ENCODE peak calls at places on chromosomes 2 and 18, in nine cellular contexts. J is astrocyte of the spinal cord, M is MCF 10A, B is adrenal gland, A is RWPE2, O is tibial artery, I is psoas muscle, C is nephron progenitor cell, G is right atrium auricular region. P is an unnamed sample.
A peak's percentile ranks its signal among the peaks of the same experiment; 100 is the strongest.

GRCh38 chr2:235398321-235398720 is 95.5 kb upstream of the AGAP1 start:
- DNase-seq in G (no peak), I (no peak), C (no peak), A (no peak), B (no peak), J (no peak), O (no peak), M (no peak), P (no peak)

GRCh38 chr18:6746386-6746960 is 17.0 kb downstream of the ARHGAP28 start:
- DNase-seq in G (no peak), I (no peak), J (peak; percentile 71), A (no peak), C (no peak), O (no peak), B (no peak), M (peak; percentile 14), P (no peak)

GRCh38 chr18:28735731-28736130 is 558.8 kb upstream of the CDH2 start:
- DNase-seq in J (peak; percentile 88), C (no peak), O (no peak), G (no peak), A (no peak), B (no peak), I (no peak), M (peak; percentile 67), P (no peak)

GRCh38 chr2:1730047-1730937 is 14.0 kb downstream of the PXDN start:
- DNase-seq in C (no peak), I (peak; percentile 25), G (peak; percentile 59), O (peak; percentile 19), M (peak; percentile 70), J (peak; percentile 92), A (no peak), B (no peak), P (no peak)

GRCh38 chr2:104867351-104868080 is 13.6 kb downstream of the POU3F3 start:
- DNase-seq in M (no peak), B (no peak), J (peak; percentile 32), O (no peak), C (peak; percentile 36), G (no peak), A (no peak), I (no peak), P (no peak)

GRCh38 chr18:1133541-1133940 is 228.9 kb downstream of the ADCYAP1 start:
- DNase-seq in O (no peak), B (no peak), G (no peak), A (no peak), M (no peak), J (no peak), I (no peak), C (no peak), P (no peak)

GRCh38 chr2:120486946-120487345 is 141.0 kb downstream of the INHBB start:
- DNase-seq in I (peak; percentile 43), O (no peak), A (no peak), C (no peak), M (peak; percentile 31), B (peak; percentile 55), G (no peak), J (peak; percentile 19), P (no peak)

GRCh38 chr2:150259746-150260145 is 227.7 kb downstream of the RND3 start:
- DNase-seq in O (no peak), A (no peak), I (no peak), C (no peak), B (no peak), G (no peak), J (peak; percentile 66), M (no peak), P (no peak)

GRCh38 chr18:48412339-48412929 is 3.3 kb upstream of the ZBTB7C start:
- DNase-seq in B (peak; percentile 55), J (no peak), M (peak; percentile 59), I (no peak), C (peak; percentile 44), O (no peak), G (no peak), A (no peak), P (peak; percentile 44)

GRCh38 chr2:113084249-113085000 is 16.7 kb downstream of the IL1F10 start:
- DNase-seq in M (peak; percentile 38), G (no peak), O (no peak), J (peak; percentile 14), C (no peak), I (no peak), B (no peak), A (no peak), P (no peak)

GRCh38 chr2:69082430-69082997 is 69.5 kb downstream of the ANTXR1 start:
- DNase-seq in M (peak; percentile 83), I (no peak), B (peak; percentile 92), A (peak; percentile 81), O (peak; percentile 34), C (no peak), G (no peak), J (peak; percentile 81), P (no peak)

GRCh38 chr2:64230540-64230939 is 86.3 kb upstream of the PELI1 start:
- DNase-seq in C (no peak), M (peak; percentile 27), O (no peak), J (no peak), I (no peak), A (no peak), B (no peak), G (no peak), P (no peak)

GRCh38 chr2:239035997-239036731 is 188.3 kb downstream of the TWIST2 start:
- DNase-seq in I (no peak), A (peak; percentile 67), C (no peak), J (no peak), B (no peak), G (no peak), M (no peak), O (no peak), P (no peak)

GRCh38 chr2:38556007-38556801 is 46.5 kb downstream of the HNRNPLL start:
- DNase-seq in G (no peak), B (no peak), J (no peak), M (no peak), A (no peak), C (no peak), O (no peak), I (no peak), P (no peak)

GRCh38 chr2:38553554-38553953 is 49.2 kb downstream of the HNRNPLL start:
- DNase-seq in J (no peak), A (no peak), M (no peak), B (no peak), I (no peak), G (no peak), O (no peak), C (no peak), P (no peak)

GRCh38 chr2:38552259-38552658 is 50.5 kb downstream of the HNRNPLL start:
- DNase-seq in M (no peak), G (no peak), J (no peak), O (no peak), C (no peak), B (no peak), I (no peak), A (no peak), P (no peak)

GRCh38 chr2:38557217-38557616 is 45.5 kb downstream of the HNRNPLL start:
- DNase-seq in B (no peak), C (no peak), G (no peak), J (no peak), O (no peak), A (no peak), I (no peak), M (no peak), P (no peak)

GRCh38 chr2:38554973-38555595 is 47.6 kb downstream of the HNRNPLL start:
- DNase-seq in A (no peak), O (no peak), G (no peak), C (no peak), M (peak; percentile 30), I (no peak), B (no peak), J (peak; percentile 20), P (no peak)
- TF ChIP-seq CTCF in A (peak; percentile 45), O (peak; percentile 19), G (no peak), C (peak; percentile 20), M (peak; percentile 28), I (peak; percentile 30), B (no peak), J (peak; percentile 59), P (peak; percentile 52)

GRCh38 chr2:177326591-177326990 is 62.1 kb upstream of the NFE2L2 start:
- DNase-seq in I (no peak), C (no peak), G (no peak), M (no peak), O (no peak), J (no peak), B (no peak), A (no peak), P (no peak)
- TF ChIP-seq CTCF in I (no peak), C (no peak), G (no peak), M (no peak), O (no peak), J (no peak), B (no peak), A (no peak), P (no peak)

DNA sequence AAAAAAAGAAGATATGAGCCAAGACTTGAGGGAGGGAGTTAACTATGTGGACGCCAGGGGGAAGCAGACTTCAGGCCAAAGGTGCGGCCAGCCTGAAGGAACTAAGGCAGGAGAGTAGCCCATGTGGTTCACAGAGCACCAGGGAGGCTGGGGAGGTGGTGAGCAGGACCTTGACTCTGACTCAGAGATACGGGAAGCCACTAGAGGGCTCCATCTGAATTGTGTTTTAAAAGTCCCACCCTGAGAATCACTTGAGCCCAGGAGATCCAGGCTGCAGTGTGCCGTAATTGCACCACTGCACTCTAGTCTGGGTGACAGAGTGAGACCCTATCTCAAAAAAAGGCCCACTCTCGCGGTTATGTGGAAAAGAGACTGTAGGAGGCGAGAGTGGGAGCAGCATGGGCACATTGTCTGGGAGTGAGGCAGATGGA is 12.3 kb downstream of the CEP192 start:
- DNase-seq in G (no peak), J (peak; percentile 80), B (peak; percentile 26), A (no peak), O (no peak), I (no peak), M (peak; percentile 67), C (peak; percentile 29), P (peak; percentile 58)
- TF ChIP-seq CTCF in G (peak; percentile 15), J (peak; percentile 61), B (no peak), A (peak; percentile 66), O (no peak), I (no peak), M (peak; percentile 20), C (peak; percentile 44), P (peak; percentile 63)

DNA sequence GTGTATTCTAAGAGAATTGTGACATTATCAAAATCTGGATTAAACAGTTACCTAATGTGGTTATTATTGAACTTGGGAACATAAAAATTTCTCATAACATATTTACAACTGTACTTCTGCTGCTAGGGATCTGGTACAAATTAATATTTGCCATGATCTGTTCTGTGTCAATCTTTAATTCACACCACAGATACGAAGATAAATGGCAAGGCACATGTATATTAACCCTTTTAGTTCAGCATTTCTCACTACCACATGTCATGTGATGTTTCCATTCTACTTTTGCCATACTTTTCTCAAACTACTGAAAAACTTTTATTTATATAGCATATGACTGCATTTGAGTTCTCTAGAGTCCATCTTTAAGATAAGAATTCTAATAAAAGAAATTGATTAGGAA is 295.3 kb upstream of the DDX18 start:
- DNase-seq in O (no peak), A (no peak), G (no peak), C (no peak), M (no peak), J (no peak), B (no peak), I (no peak), P (no peak)
- TF ChIP-seq CTCF in O (no peak), A (no peak), G (no peak), C (no peak), M (no peak), J (no peak), B (no peak), I (no peak), P (no peak)